ENCODE peak calls at places on chromosome 7, in ten cellular contexts. One of them, this sample, is unnamed.

GRCh38 chr7:24216576-24217116 is 67.3 kb upstream of the NPY start:
- DNase-seq in KG1: no peak
- DNase-seq in bronchial epithelial cell: no peak
- DNase-seq in iris pigment epithelial cell: peak
- DNase-seq in CD4-positive, alpha-beta memory T cell: no peak
- DNase-seq in GM23338: no peak
- DNase-seq in OCI-M1: no peak
- DNase-seq in Daoy: peak
- DNase-seq in cardiac septum: no peak
- DNase-seq in neural crest cell: no peak
- DNase-seq in this sample: no peak

GRCh38 chr7:21134631-21135030 is 293.3 kb upstream of the SP4 start:
- DNase-seq in Daoy: no peak
- DNase-seq in neural crest cell: no peak
- DNase-seq in OCI-M1: no peak
- DNase-seq in GM23338: no peak
- DNase-seq in CD4-positive, alpha-beta memory T cell: no peak
- DNase-seq in iris pigment epithelial cell: no peak
- DNase-seq in bronchial epithelial cell: no peak
- DNase-seq in KG1: no peak
- DNase-seq in cardiac septum: no peak
- DNase-seq in this sample: no peak

GRCh38 chr7:66114743-66115727 is at the start of gene CRCP:
- DNase-seq in OCI-M1: peak
- DNase-seq in neural crest cell: peak
- DNase-seq in CD4-positive, alpha-beta memory T cell: peak
- DNase-seq in Daoy: peak
- DNase-seq in iris pigment epithelial cell: peak
- DNase-seq in KG1: peak
- DNase-seq in GM23338: peak
- DNase-seq in cardiac septum: peak
- DNase-seq in bronchial epithelial cell: peak
- DNase-seq in this sample: peak

GRCh38 chr7:26843696-26844095 is 20.7 kb downstream of the SKAP2 start:
- DNase-seq in OCI-M1: peak
- DNase-seq in GM23338: peak
- DNase-seq in CD4-positive, alpha-beta memory T cell: no peak
- DNase-seq in iris pigment epithelial cell: no peak
- DNase-seq in KG1: no peak
- DNase-seq in cardiac septum: no peak
- DNase-seq in bronchial epithelial cell: no peak
- DNase-seq in Daoy: no peak
- DNase-seq in neural crest cell: no peak
- DNase-seq in this sample: no peak

GRCh38 chr7:155456772-155457543 is 971 bp upstream of the EN2 start:
- DNase-seq in cardiac septum: peak
- DNase-seq in iris pigment epithelial cell: peak
- DNase-seq in OCI-M1: no peak
- DNase-seq in neural crest cell: peak
- DNase-seq in bronchial epithelial cell: peak
- DNase-seq in KG1: no peak
- DNase-seq in Daoy: peak
- DNase-seq in GM23338: peak
- DNase-seq in CD4-positive, alpha-beta memory T cell: no peak
- DNase-seq in this sample: peak

GRCh38 chr7:5270788-5271187 is 12.0 kb upstream of the SLC29A4 start:
- DNase-seq in iris pigment epithelial cell: no peak
- DNase-seq in cardiac septum: no peak
- DNase-seq in GM23338: no peak
- DNase-seq in KG1: no peak
- DNase-seq in Daoy: no peak
- DNase-seq in bronchial epithelial cell: no peak
- DNase-seq in OCI-M1: no peak
- DNase-seq in neural crest cell: no peak
- DNase-seq in CD4-positive, alpha-beta memory T cell: no peak
- DNase-seq in this sample: no peak

GRCh38 chr7:29989257-29989995 is at the start of gene SCRN1:
- DNase-seq in Daoy: peak
- DNase-seq in OCI-M1: no peak
- DNase-seq in cardiac septum: no peak
- DNase-seq in GM23338: peak
- DNase-seq in KG1: peak
- DNase-seq in neural crest cell: peak
- DNase-seq in iris pigment epithelial cell: peak
- DNase-seq in CD4-positive, alpha-beta memory T cell: no peak
- DNase-seq in bronchial epithelial cell: no peak
- DNase-seq in this sample: peak

GRCh38 chr7:135367114-135367513 is 133.5 kb downstream of the STRA8 start:
- DNase-seq in neural crest cell: no peak
- DNase-seq in iris pigment epithelial cell: no peak
- DNase-seq in CD4-positive, alpha-beta memory T cell: no peak
- DNase-seq in GM23338: no peak
- DNase-seq in OCI-M1: no peak
- DNase-seq in cardiac septum: no peak
- DNase-seq in bronchial epithelial cell: no peak
- DNase-seq in KG1: no peak
- DNase-seq in Daoy: no peak
- DNase-seq in this sample: no peak

GRCh38 chr7:16135628-16136027 is 285.7 kb downstream of the CRPPA start:
- DNase-seq in iris pigment epithelial cell: no peak
- DNase-seq in CD4-positive, alpha-beta memory T cell: no peak
- DNase-seq in KG1: no peak
- DNase-seq in OCI-M1: no peak
- DNase-seq in bronchial epithelial cell: no peak
- DNase-seq in neural crest cell: no peak
- DNase-seq in GM23338: no peak
- DNase-seq in Daoy: no peak
- DNase-seq in cardiac septum: no peak
- DNase-seq in this sample: no peak

GRCh38 chr7:149027560-149028345 is 552 bp downstream of the PDIA4 start:
- DNase-seq in CD4-positive, alpha-beta memory T cell: no peak
- DNase-seq in iris pigment epithelial cell: peak
- DNase-seq in bronchial epithelial cell: peak
- DNase-seq in Daoy: peak
- DNase-seq in OCI-M1: peak
- DNase-seq in neural crest cell: no peak
- DNase-seq in GM23338: no peak
- DNase-seq in cardiac septum: no peak
- DNase-seq in KG1: no peak
- DNase-seq in this sample: peak

GRCh38 chr7:57375783-57376182 is 74.2 kb upstream of the ZNF716 start:
- DNase-seq in bronchial epithelial cell: no peak
- DNase-seq in cardiac septum: no peak
- DNase-seq in KG1: no peak
- DNase-seq in CD4-positive, alpha-beta memory T cell: no peak
- DNase-seq in Daoy: no peak
- DNase-seq in GM23338: no peak
- DNase-seq in neural crest cell: no peak
- DNase-seq in OCI-M1: peak
- DNase-seq in iris pigment epithelial cell: no peak
- DNase-seq in this sample: no peak

GRCh38 chr7:134774076-134774475 is 5.4 kb upstream of the CALD1 start:
- DNase-seq in Daoy: no peak
- DNase-seq in KG1: no peak
- DNase-seq in iris pigment epithelial cell: no peak
- DNase-seq in GM23338: no peak
- DNase-seq in OCI-M1: no peak
- DNase-seq in cardiac septum: no peak
- DNase-seq in bronchial epithelial cell: no peak
- DNase-seq in CD4-positive, alpha-beta memory T cell: no peak
- DNase-seq in neural crest cell: no peak
- DNase-seq in this sample: no peak

GRCh38 chr7:43294080-43294630 is 181.7 kb downstream of the HECW1 start:
- DNase-seq in iris pigment epithelial cell: peak
- DNase-seq in GM23338: peak
- DNase-seq in neural crest cell: no peak
- DNase-seq in OCI-M1: no peak
- DNase-seq in KG1: no peak
- DNase-seq in cardiac septum: no peak
- DNase-seq in CD4-positive, alpha-beta memory T cell: no peak
- DNase-seq in bronchial epithelial cell: peak
- DNase-seq in Daoy: peak
- DNase-seq in this sample: no peak

GRCh38 chr7:10662982-10663884 is 310.4 kb upstream of the PHF14 start:
- DNase-seq in GM23338: no peak
- DNase-seq in KG1: no peak
- DNase-seq in bronchial epithelial cell: no peak
- DNase-seq in CD4-positive, alpha-beta memory T cell: no peak
- DNase-seq in OCI-M1: peak
- DNase-seq in iris pigment epithelial cell: no peak
- DNase-seq in cardiac septum: no peak
- DNase-seq in Daoy: no peak
- DNase-seq in neural crest cell: no peak
- DNase-seq in this sample: no peak

GRCh38 chr7:74206589-74207120 is 3.2 kb upstream of the LAT2 start:
- DNase-seq in GM23338: peak
- DNase-seq in cardiac septum: peak
- DNase-seq in neural crest cell: peak
- DNase-seq in bronchial epithelial cell: peak
- DNase-seq in KG1: peak
- DNase-seq in OCI-M1: peak
- DNase-seq in iris pigment epithelial cell: peak
- DNase-seq in Daoy: peak
- DNase-seq in CD4-positive, alpha-beta memory T cell: peak
- DNase-seq in this sample: peak

GRCh38 chr7:157668884-157669767 is 332.3 kb downstream of the DNAJB6 start:
- DNase-seq in CD4-positive, alpha-beta memory T cell: no peak
- DNase-seq in bronchial epithelial cell: no peak
- DNase-seq in iris pigment epithelial cell: no peak
- DNase-seq in cardiac septum: peak
- DNase-seq in neural crest cell: no peak
- DNase-seq in OCI-M1: no peak
- DNase-seq in KG1: no peak
- DNase-seq in Daoy: no peak
- DNase-seq in GM23338: no peak
- DNase-seq in this sample: no peak

GRCh38 chr7:26379711-26380110 is 88.0 kb downstream of the SNX10 start:
- DNase-seq in neural crest cell: no peak
- DNase-seq in KG1: no peak
- DNase-seq in bronchial epithelial cell: no peak
- DNase-seq in Daoy: no peak
- DNase-seq in iris pigment epithelial cell: no peak
- DNase-seq in CD4-positive, alpha-beta memory T cell: no peak
- DNase-seq in GM23338: no peak
- DNase-seq in cardiac septum: no peak
- DNase-seq in OCI-M1: no peak
- DNase-seq in this sample: no peak

GRCh38 chr7:44565097-44565794 is 8.5 kb downstream of the DDX56 start:
- DNase-seq in cardiac septum: peak
- DNase-seq in KG1: peak
- DNase-seq in Daoy: peak
- DNase-seq in OCI-M1: peak
- DNase-seq in CD4-positive, alpha-beta memory T cell: peak
- DNase-seq in GM23338: peak
- DNase-seq in neural crest cell: peak
- DNase-seq in iris pigment epithelial cell: peak
- DNase-seq in bronchial epithelial cell: peak
- DNase-seq in this sample: peak

GRCh38 chr7:494906-495305 is 24.7 kb downstream of the PDGFA start:
- DNase-seq in cardiac septum: no peak
- DNase-seq in bronchial epithelial cell: no peak
- DNase-seq in KG1: no peak
- DNase-seq in GM23338: no peak
- DNase-seq in OCI-M1: no peak
- DNase-seq in iris pigment epithelial cell: no peak
- DNase-seq in neural crest cell: no peak
- DNase-seq in CD4-positive, alpha-beta memory T cell: no peak
- DNase-seq in Daoy: no peak
- DNase-seq in this sample: no peak

GRCh38 chr7:140435252-140435895 is 31.5 kb downstream of the RAB19 start:
- DNase-seq in iris pigment epithelial cell: no peak
- DNase-seq in Daoy: no peak
- DNase-seq in neural crest cell: no peak
- DNase-seq in GM23338: peak
- DNase-seq in bronchial epithelial cell: no peak
- DNase-seq in KG1: no peak
- DNase-seq in cardiac septum: no peak
- DNase-seq in OCI-M1: no peak
- DNase-seq in CD4-positive, alpha-beta memory T cell: no peak
- DNase-seq in this sample: no peak

GRCh38 chr7:47147213-47147631 is 434.7 kb downstream of the TNS3 start:
- DNase-seq in GM23338: no peak
- DNase-seq in CD4-positive, alpha-beta memory T cell: no peak
- DNase-seq in KG1: no peak
- DNase-seq in OCI-M1: no peak
- DNase-seq in neural crest cell: no peak
- DNase-seq in iris pigment epithelial cell: peak
- DNase-seq in bronchial epithelial cell: no peak
- DNase-seq in cardiac septum: no peak
- DNase-seq in Daoy: no peak
- DNase-seq in this sample: no peak

GRCh38 chr7:151631968-151632749 is 112.5 kb upstream of the RHEB start:
- DNase-seq in neural crest cell: peak
- DNase-seq in Daoy: peak
- DNase-seq in iris pigment epithelial cell: peak
- DNase-seq in GM23338: peak
- DNase-seq in OCI-M1: peak
- DNase-seq in cardiac septum: peak
- DNase-seq in KG1: peak
- DNase-seq in CD4-positive, alpha-beta memory T cell: peak
- DNase-seq in bronchial epithelial cell: peak
- DNase-seq in this sample: peak

GRCh38 chr7:24896031-24896433 is 83.9 kb downstream of the OSBPL3 start:
- DNase-seq in OCI-M1: no peak
- DNase-seq in KG1: no peak
- DNase-seq in bronchial epithelial cell: no peak
- DNase-seq in CD4-positive, alpha-beta memory T cell: no peak
- DNase-seq in GM23338: no peak
- DNase-seq in iris pigment epithelial cell: no peak
- DNase-seq in neural crest cell: no peak
- DNase-seq in cardiac septum: no peak
- DNase-seq in Daoy: no peak
- DNase-seq in this sample: no peak

GRCh38 chr7:137073571-137074325 is 205.3 kb downstream of the CHRM2 start:
- DNase-seq in KG1: no peak
- DNase-seq in CD4-positive, alpha-beta memory T cell: no peak
- DNase-seq in bronchial epithelial cell: peak
- DNase-seq in neural crest cell: no peak
- DNase-seq in Daoy: peak
- DNase-seq in OCI-M1: no peak
- DNase-seq in iris pigment epithelial cell: peak
- DNase-seq in GM23338: no peak
- DNase-seq in cardiac septum: no peak
- DNase-seq in this sample: no peak

GRCh38 chr7:48537561-48537960 is 366.3 kb downstream of the ABCA13 start:
- DNase-seq in Daoy: no peak
- DNase-seq in CD4-positive, alpha-beta memory T cell: no peak
- DNase-seq in KG1: no peak
- DNase-seq in bronchial epithelial cell: peak
- DNase-seq in OCI-M1: no peak
- DNase-seq in cardiac septum: no peak
- DNase-seq in iris pigment epithelial cell: no peak
- DNase-seq in neural crest cell: no peak
- DNase-seq in GM23338: no peak
- DNase-seq in this sample: no peak

GRCh38 chr7:44284216-44284615 is 41.2 kb downstream of the CAMK2B start:
- DNase-seq in OCI-M1: no peak
- DNase-seq in GM23338: no peak
- DNase-seq in iris pigment epithelial cell: no peak
- DNase-seq in KG1: no peak
- DNase-seq in Daoy: peak
- DNase-seq in neural crest cell: no peak
- DNase-seq in CD4-positive, alpha-beta memory T cell: no peak
- DNase-seq in cardiac septum: peak
- DNase-seq in bronchial epithelial cell: no peak
- DNase-seq in this sample: no peak

GRCh38 chr7:156153590-156153989 is 341.3 kb upstream of the SHH start:
- DNase-seq in GM23338: no peak
- DNase-seq in neural crest cell: no peak
- DNase-seq in bronchial epithelial cell: no peak
- DNase-seq in cardiac septum: no peak
- DNase-seq in iris pigment epithelial cell: no peak
- DNase-seq in Daoy: no peak
- DNase-seq in KG1: no peak
- DNase-seq in CD4-positive, alpha-beta memory T cell: no peak
- DNase-seq in OCI-M1: no peak
- DNase-seq in this sample: no peak

GRCh38 chr7:92836489-92837213 is at the start of gene CDK6:
- DNase-seq in neural crest cell: peak
- DNase-seq in OCI-M1: peak
- DNase-seq in Daoy: peak
- DNase-seq in KG1: peak
- DNase-seq in bronchial epithelial cell: peak
- DNase-seq in CD4-positive, alpha-beta memory T cell: peak
- DNase-seq in iris pigment epithelial cell: peak
- DNase-seq in cardiac septum: no peak
- DNase-seq in GM23338: peak
- DNase-seq in this sample: peak